ENCODE peak calls at places on chromosomes 16 and 17, in five cellular contexts. G, Q, V, P and C are unnamed samples.

GRCh38 chr17:76940738-76941350 is 72.6 kb downstream of the MGAT5B start:
- DNase-seq in G (no peak), Q (no peak), V (no peak), P (peak; percentile 70), C (no peak)

GRCh38 chr17:40122466-40122943 is 734 bp downstream of the MSL1 start:
- DNase-seq in G (peak; percentile 74), Q (peak; percentile 52), V (peak; percentile 59), P (peak; percentile 72), C (peak; percentile 61)

GRCh38 chr16:59758848-59759247 is 1024.7 kb upstream of the GOT2 start:
- DNase-seq in G (no peak), Q (no peak), V (no peak), P (no peak), C (no peak)

GRCh38 chr17:29569245-29569950 is 897 bp downstream of the TP53I13 start:
- DNase-seq in G (no peak), Q (peak; percentile 20), V (no peak), P (no peak), C (peak; percentile 17)

GRCh38 chr17:732788-733720 is 658 bp downstream of the TLCD3A start:
- DNase-seq in G (peak; percentile 35), Q (no peak), V (peak; percentile 52), P (peak; percentile 11), C (peak; percentile 62)

GRCh38 chr17:12180644-12181261 is 160.1 kb downstream of the MAP2K4 start:
- DNase-seq in G (peak; percentile 67), Q (peak; percentile 36), V (peak; percentile 45), P (peak; percentile 14), C (peak; percentile 47)

GRCh38 chr17:33944412-33944811 is 310.7 kb upstream of the CCL2 start:
- DNase-seq in G (no peak), Q (no peak), V (no peak), P (no peak), C (no peak)

GRCh38 chr16:47136101-47136820 is 7.5 kb downstream of the NETO2 start:
- DNase-seq in G (peak; percentile 61), Q (peak; percentile 44), V (peak; percentile 27), P (no peak), C (no peak)

GRCh38 chr16:62213763-62214162 is 177.5 kb upstream of the CDH8 start:
- DNase-seq in G (peak; percentile 35), Q (no peak), V (no peak), P (peak; percentile 63), C (no peak)
- TF ChIP-seq CTCF in G (peak; percentile 60), Q (no peak), V (no peak), P (peak; percentile 68), C (no peak)

GRCh38 chr16:75491876-75492275 is 3.4 kb downstream of the CHST6 start:
- DNase-seq in G (no peak), Q (no peak), V (no peak), P (peak; percentile 88), C (no peak)
- TF ChIP-seq CTCF in G (peak; percentile 21), Q (no peak), V (peak; percentile 35), P (peak; percentile 46), C (no peak)

GRCh38 chr16:28873543-28874201 is 4.6 kb upstream of the ATP2A1 start:
- DNase-seq in G (peak; percentile 51), Q (no peak), V (peak; percentile 74), P (peak; percentile 48), C (peak; percentile 40)
- TF ChIP-seq CTCF in G (peak; percentile 76), Q (peak; percentile 75), V (peak; percentile 55), P (peak; percentile 64), C (peak; percentile 50)

GRCh38 chr17:79874329-79874981 is 35.2 kb upstream of the CBX4 start:
- DNase-seq in G (peak; percentile 53), Q (no peak), V (peak; percentile 63), P (no peak), C (no peak)
- TF ChIP-seq CTCF in G (peak; percentile 72), Q (peak; percentile 50), V (peak; percentile 34), P (peak; percentile 69), C (peak; percentile 49)

GRCh38 chr16:1965610-1966009 is 984 bp upstream of the RPS2 start:
- DNase-seq in G (no peak), Q (no peak), V (no peak), P (no peak), C (no peak)

GRCh38 chr16:1961651-1962067 is 2.3 kb downstream of the NDUFB10 start:
- DNase-seq in G (peak; percentile 73), Q (no peak), V (no peak), P (peak; percentile 55), C (no peak)

GRCh38 chr16:1964046-1964505 is 550 bp downstream of the RPS2 start:
- DNase-seq in G (no peak), Q (no peak), V (no peak), P (no peak), C (no peak)

GRCh38 chr16:1966460-1966859 is at the start of gene RNF151:
- DNase-seq in G (no peak), Q (no peak), V (no peak), P (no peak), C (no peak)

GRCh38 chr16:1964506-1965471 is at the start of gene RPS2:
- DNase-seq in G (peak; percentile 98), Q (peak; percentile 98), V (peak; percentile 100), P (peak; percentile 100), C (peak; percentile 99)
- TF ChIP-seq CTCF in G (no peak), Q (peak; percentile 13), V (no peak), P (no peak), C (no peak)

DNA sequence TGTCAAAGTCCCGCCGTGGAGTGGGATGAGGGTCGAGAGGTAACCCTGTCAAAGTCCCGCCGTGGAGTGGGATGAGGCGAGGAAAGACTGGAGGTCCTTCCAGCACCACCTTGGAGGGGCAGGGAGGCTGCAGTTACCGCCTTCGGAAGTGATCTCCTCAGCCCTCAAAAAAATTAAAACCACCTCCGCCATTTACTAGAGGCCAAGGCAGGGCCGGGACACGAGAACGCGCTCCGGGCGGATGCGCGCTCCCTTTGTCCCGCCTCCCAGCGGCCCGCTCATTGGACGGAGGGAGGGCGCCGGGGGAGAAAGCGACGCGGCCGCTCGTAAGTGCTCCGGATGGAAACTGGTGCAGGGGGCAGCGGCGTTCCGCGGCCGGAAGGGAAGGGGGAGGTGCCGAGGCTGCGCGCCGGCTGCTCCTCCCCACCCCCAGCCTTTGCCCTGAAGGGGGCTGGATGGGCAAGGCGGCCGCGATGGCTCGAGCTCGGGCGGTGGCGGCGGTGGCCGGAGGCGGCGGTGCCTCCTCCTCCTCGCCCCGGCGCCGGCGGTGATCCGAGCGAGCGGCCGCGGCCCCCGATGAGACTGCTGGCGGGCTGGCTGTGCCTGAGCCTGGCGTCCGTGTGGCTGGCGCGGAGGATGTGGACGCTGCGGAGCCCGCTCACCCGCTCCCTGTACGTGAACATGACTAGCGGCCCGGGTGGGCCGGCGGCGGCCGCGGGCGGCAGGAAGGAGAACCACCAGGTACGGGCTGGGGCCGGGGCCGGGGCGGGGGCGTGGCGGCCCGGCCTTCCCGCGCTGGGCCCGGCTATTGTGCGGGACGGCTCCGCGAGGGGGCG is at the start of gene METTL9:
- DNase-seq in G (peak; percentile 96), Q (peak; percentile 94), V (peak; percentile 95), P (peak; percentile 97), C (peak; percentile 94)
- TF ChIP-seq CTCF in G (no peak), Q (no peak), V (no peak), P (no peak), C (no peak)

GRCh38 chr17:67139784-67140665 is 95.7 kb downstream of the CACNG1 start:
- DNase-seq in G (peak; percentile 18), Q (no peak), V (no peak), P (peak; percentile 29), C (no peak)
- TF ChIP-seq CTCF in G (peak; percentile 3), Q (no peak), V (no peak), P (peak; percentile 31), C (no peak)

DNA sequence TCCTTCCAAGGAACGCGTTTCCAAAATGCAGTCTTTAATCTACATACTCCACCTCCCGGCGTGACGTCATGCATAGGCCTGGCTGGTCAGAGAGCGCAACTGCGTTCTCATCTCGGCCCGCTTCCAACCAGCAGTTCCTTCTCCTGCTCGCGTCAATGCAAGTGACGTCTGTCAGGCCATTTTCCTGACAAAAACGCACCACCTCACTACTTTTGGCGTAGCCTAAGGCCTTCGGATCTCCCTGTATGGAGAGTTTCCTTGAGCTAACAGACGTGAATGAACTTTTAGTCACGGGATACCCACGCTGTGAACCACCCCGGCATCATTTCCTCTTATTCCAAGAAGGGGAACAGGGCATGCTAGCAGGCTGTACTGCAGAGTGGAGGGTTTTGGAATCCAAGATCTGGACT is 25.0 kb downstream of the TEX14 start:
- DNase-seq in G (peak; percentile 81), Q (peak; percentile 87), V (no peak), P (no peak), C (no peak)
- TF ChIP-seq CTCF in G (no peak), Q (no peak), V (no peak), P (no peak), C (no peak)

DNA sequence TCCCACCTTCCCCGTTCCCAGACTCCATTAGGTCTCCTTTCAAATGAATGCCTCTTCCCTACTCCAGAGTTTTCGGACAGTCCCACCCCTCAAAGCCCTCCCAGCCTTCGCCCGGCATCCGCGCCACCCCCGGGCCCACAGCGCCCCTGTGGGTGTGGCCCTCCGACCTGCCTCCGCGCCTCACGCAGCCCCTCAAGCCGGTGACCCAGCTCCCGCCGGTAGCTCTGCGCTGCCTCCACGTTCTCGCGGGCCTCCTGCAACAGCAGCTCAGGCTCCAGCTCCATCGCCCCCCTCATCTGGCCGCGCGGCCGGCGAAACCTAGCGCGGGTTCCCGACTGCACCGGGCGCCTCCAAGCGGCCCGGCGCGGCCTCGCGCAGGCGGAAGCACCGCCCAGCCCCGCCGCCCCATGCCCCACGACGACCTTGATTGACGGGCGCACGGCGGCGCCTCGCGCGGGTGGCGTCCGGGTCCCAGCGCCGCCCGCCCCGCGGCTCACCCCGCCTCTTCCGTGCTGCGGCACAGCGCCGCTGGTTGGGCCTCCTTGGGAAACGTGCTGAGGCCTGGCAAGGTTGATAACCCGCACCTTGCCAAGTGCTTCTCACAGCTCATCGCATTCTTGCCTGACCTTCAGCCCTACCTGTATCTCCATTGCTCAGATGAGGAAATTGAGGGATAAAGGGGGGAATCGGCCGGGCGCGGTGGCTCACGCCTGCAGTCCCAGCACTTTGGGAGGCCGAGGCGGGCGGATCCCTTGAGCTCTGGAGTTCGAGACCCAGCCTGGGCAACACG is at the start of gene CRLF3:
- DNase-seq in G (peak; percentile 97), Q (peak; percentile 88), V (peak; percentile 97), P (peak; percentile 88), C (peak; percentile 91)
- TF ChIP-seq CTCF in G (no peak), Q (peak; percentile 64), V (peak; percentile 36), P (peak; percentile 24), C (peak; percentile 10)

DNA sequence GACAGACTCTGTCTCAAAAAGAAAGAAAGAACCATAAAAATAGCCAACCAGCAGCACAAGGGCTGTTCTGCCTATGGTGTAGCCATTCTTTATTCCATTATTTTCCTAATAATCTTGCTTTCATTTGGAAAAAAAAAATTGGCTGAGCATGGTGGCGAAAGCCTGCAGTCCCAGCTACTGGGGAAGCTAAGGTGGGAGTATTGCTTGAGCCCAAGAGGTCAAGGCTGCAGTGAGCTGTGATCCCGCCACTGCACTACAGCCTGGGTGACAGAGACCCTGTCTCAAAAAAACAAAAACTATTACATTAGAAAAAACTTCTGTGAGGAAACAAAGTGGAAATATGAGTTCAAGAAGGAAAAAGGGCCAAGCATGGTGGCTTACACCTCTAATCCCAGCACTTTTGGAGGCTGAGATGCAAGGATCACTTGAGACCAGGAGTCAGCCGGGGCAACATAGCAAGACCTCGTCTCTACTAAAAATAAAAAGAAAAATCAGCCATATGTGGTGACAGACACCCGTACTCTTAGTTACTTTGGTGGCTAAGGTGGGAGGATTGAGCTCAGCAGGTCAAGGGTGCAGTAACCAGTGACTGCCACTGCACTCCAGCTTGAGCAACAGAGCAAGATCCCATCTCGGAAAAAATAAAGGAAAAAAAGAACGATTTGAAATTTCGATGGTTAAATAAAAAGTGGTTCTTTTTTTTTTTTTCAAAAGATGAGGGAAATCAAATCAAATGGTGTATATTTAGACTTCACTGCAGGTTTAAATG is 2.5 kb downstream of the DCAKD start:
- DNase-seq in G (no peak), Q (no peak), V (no peak), P (no peak), C (no peak)
- TF ChIP-seq CTCF in G (peak; percentile 5), Q (no peak), V (no peak), P (peak; percentile 51), C (peak; percentile 21)